ENCODE peak calls at places on chromosomes 16 and 17, in ten cellular contexts. O is WTC11; I is colonic mucosa; V is brain microvascular endothelial cell; P is NCI-H1694 treated with DMSO at 0.1 percent for 48 hours; E is GM03348; K is activated CD8-positive, alpha-beta T cell treated with anti-CD3 and anti-CD28 coated beads for 36 hours; Q is lower leg skin; Z is stimulated activated naive CD8-positive, alpha-beta T cell treated with anti-CD3 and anti-CD28 coated beads, Interleukin-15, Interleukin-2, amounts not matched to agents 100 U/mL and 50 U/mL, for 24 hours; X is epithelial cell of esophagus. U is an unnamed sample.

GRCh38 chr17:79923974-79924638 is 84.9 kb upstream of the CBX4 start:
- DNase-seq in Q (no peak), I (peak), V (no peak), E (no peak), Z (peak), K (peak), P (no peak), X (no peak), O (peak), U (peak)

GRCh38 chr17:2043785-2044184 is 2.0 kb downstream of the OVCA2 start:
- DNase-seq in P (no peak), Q (no peak), I (no peak), Z (no peak), O (no peak), V (no peak), E (peak), K (no peak), X (peak), U (no peak)

GRCh38 chr17:64259922-64260321 is 3.1 kb downstream of the TEX2 start:
- DNase-seq in P (no peak), X (peak), Z (no peak), K (no peak), O (no peak), E (peak), I (peak), V (no peak), Q (no peak), U (no peak)

GRCh38 chr17:19538095-19539039 is 4.7 kb downstream of the SLC47A1 start:
- DNase-seq in E (no peak), X (no peak), I (no peak), K (no peak), V (no peak), Z (no peak), O (no peak), Q (no peak), P (peak), U (no peak)

GRCh38 chr16:84498859-84499620 is 5.4 kb downstream of the MEAK7 start:
- DNase-seq in I (no peak), K (no peak), P (no peak), Q (peak), Z (no peak), O (no peak), E (no peak), V (no peak), X (no peak), U (no peak)

GRCh38 chr16:65763640-65764305 is 602.7 kb upstream of the CDH5 start:
- DNase-seq in E (no peak), Z (no peak), X (no peak), I (no peak), P (no peak), Q (no peak), V (no peak), O (no peak), K (no peak), U (no peak)

GRCh38 chr16:79635488-79635887 is 35.0 kb upstream of the MAF start:
- DNase-seq in Q (no peak), O (no peak), V (no peak), X (peak), Z (no peak), K (no peak), P (no peak), I (no peak), E (no peak), U (no peak)

GRCh38 chr16:20889625-20890275 is 10.4 kb downstream of the DCUN1D3 start:
- DNase-seq in O (no peak), X (no peak), E (no peak), Q (no peak), I (no peak), V (no peak), K (no peak), P (no peak), Z (no peak), U (no peak)

GRCh38 chr17:55430531-55431228 is 9.0 kb upstream of the MMD start:
- DNase-seq in E (no peak), Q (no peak), K (no peak), X (peak), V (no peak), Z (no peak), O (no peak), P (no peak), I (no peak), U (no peak)

GRCh38 chr17:64500487-64500859 is 3.6 kb upstream of the POLG2 start:
- DNase-seq in P (no peak), E (no peak), I (no peak), V (no peak), Q (no peak), O (no peak), K (no peak), Z (no peak), X (no peak), U (no peak)

GRCh38 chr17:50149425-50150353 is 788 bp downstream of the PPP1R9B start:
- DNase-seq in Z (peak), X (peak), I (no peak), O (no peak), Q (no peak), V (no peak), E (peak), K (peak), P (no peak), U (peak)

GRCh38 chr16:50151744-50152143 is 1.4 kb upstream of the TENT4B start:
- DNase-seq in V (no peak), Z (peak), P (no peak), X (no peak), K (peak), Q (no peak), E (no peak), I (no peak), O (no peak), U (no peak)

GRCh38 chr16:26111900-26112299 is 420.1 kb downstream of the HS3ST4 start:
- DNase-seq in E (no peak), V (no peak), I (no peak), P (no peak), Q (no peak), Z (no peak), O (no peak), X (no peak), K (no peak), U (no peak)

GRCh38 chr17:34645636-34646035 is 66.3 kb downstream of the TMEM132E start:
- DNase-seq in E (no peak), K (no peak), Q (no peak), O (no peak), V (no peak), X (no peak), I (no peak), Z (no peak), P (peak), U (no peak)

GRCh38 chr17:78875738-78876597 is 27.0 kb downstream of the CEP295NL start:
- DNase-seq in V (no peak), K (no peak), P (peak), Q (no peak), Z (no peak), O (no peak), I (no peak), E (no peak), X (peak), U (no peak)

GRCh38 chr17:45794840-45795239 is 10.7 kb downstream of the CRHR1 start:
- DNase-seq in P (no peak), E (no peak), Z (no peak), O (peak), K (no peak), Q (no peak), V (no peak), I (no peak), X (peak), U (no peak)

GRCh38 chr17:57599271-57600045 is 145.6 kb downstream of the CCDC182 start:
- DNase-seq in P (no peak), K (peak), O (no peak), X (no peak), Z (peak), I (no peak), V (no peak), E (no peak), Q (no peak), U (no peak)

GRCh38 chr17:55453836-55454557 is 32.4 kb upstream of the MMD start:
- DNase-seq in P (no peak), Z (no peak), O (no peak), Q (no peak), X (no peak), E (no peak), V (no peak), I (no peak), K (no peak), U (no peak)

GRCh38 chr17:1272701-1273100 is 2.5 kb downstream of the BHLHA9 start:
- DNase-seq in X (no peak), Z (no peak), V (no peak), K (no peak), O (no peak), Q (no peak), P (no peak), I (no peak), E (no peak), U (no peak)

GRCh38 chr17:80198144-80198661 is 21.9 kb downstream of the SGSH start:
- DNase-seq in Z (no peak), I (no peak), K (no peak), V (no peak), P (no peak), O (peak), E (no peak), Q (no peak), X (no peak), U (no peak)

GRCh38 chr16:53626816-53627215 is 76.8 kb downstream of the RPGRIP1L start:
- DNase-seq in K (no peak), Q (no peak), X (no peak), Z (no peak), P (peak), E (no peak), I (no peak), V (no peak), O (no peak), U (no peak)

GRCh38 chr17:76079577-76080206 is 710 bp downstream of the ZACN start:
- DNase-seq in Q (no peak), P (no peak), Z (no peak), K (peak), X (no peak), V (no peak), E (no peak), O (peak), I (no peak), U (no peak)

GRCh38 chr16:81616321-81617020 is 162.6 kb upstream of the PLCG2 start:
- DNase-seq in X (no peak), Z (peak), E (peak), Q (no peak), V (peak), O (peak), P (no peak), K (peak), I (peak), U (peak)

GRCh38 chr17:76601042-76601441 is 15.4 kb upstream of the ST6GALNAC2 start:
- DNase-seq in Z (no peak), E (no peak), V (no peak), O (no peak), P (no peak), K (no peak), Q (no peak), I (no peak), X (no peak), U (no peak)

GRCh38 chr17:44581868-44582267 is 24.6 kb downstream of the FZD2 start:
- DNase-seq in I (no peak), X (no peak), Z (peak), Q (no peak), E (no peak), V (no peak), O (no peak), K (peak), P (peak), U (no peak)

GRCh38 chr17:41141361-41141760 is 1.0 kb upstream of the KRTAP4-6 start:
- DNase-seq in E (no peak), I (no peak), X (no peak), Z (no peak), Q (no peak), O (no peak), P (no peak), K (no peak), V (no peak), U (no peak)

GRCh38 chr17:76240461-76241204 is at the start of gene RNF157:
- DNase-seq in Q (peak), V (peak), Z (peak), O (peak), X (no peak), E (peak), P (no peak), I (peak), K (peak), U (peak)

GRCh38 chr17:57420674-57421392 is 164.5 kb downstream of the MSI2 start:
- DNase-seq in K (no peak), Q (no peak), X (no peak), I (peak), E (no peak), O (no peak), P (peak), Z (no peak), V (no peak), U (no peak)

GRCh38 chr16:74224828-74225227 is 71.8 kb upstream of the PSMD7 start:
- DNase-seq in P (no peak), K (no peak), O (no peak), E (no peak), V (peak), Z (no peak), Q (no peak), I (no peak), X (peak), U (no peak)

GRCh38 chr16:73196670-73197069 is 148.7 kb upstream of the ZFHX3 start:
- DNase-seq in O (peak), V (peak), K (peak), X (peak), Q (no peak), E (peak), P (peak), Z (peak), I (peak), U (no peak)

GRCh38 chr17:55734128-55734781 is 11.6 kb upstream of the TMEM100 start:
- DNase-seq in K (peak), E (no peak), X (peak), O (peak), I (no peak), P (peak), Z (no peak), V (no peak), Q (no peak), U (no peak)

GRCh38 chr16:87855852-87856715 is 13.2 kb downstream of the SLC7A5 start:
- DNase-seq in Z (peak), I (peak), O (no peak), X (no peak), P (no peak), E (no peak), K (peak), Q (peak), V (peak), U (peak)

GRCh38 chr17:57370051-57370581 is 113.8 kb downstream of the MSI2 start:
- DNase-seq in I (no peak), V (peak), Z (no peak), O (no peak), X (peak), P (no peak), K (no peak), Q (no peak), E (peak), U (no peak)